ENCODE peak calls at places on chromosomes 1 and 21, in six cellular contexts. Z is activated naive CD4-positive, alpha-beta T cell treated with anti-CD3 and anti-CD28 coated beads, Interleukin-2, amount 10 ng/mL, durations not matched to agents 7 days and 5 days; N is activated T-helper 1 cell treated with anti-CD3 and anti-CD28 coated beads, Interleukin-12 subunit alpha, Interleukin-12 subunit beta, Interleukin-2, Interleukin-4 antibody, amounts not matched to agents 30 ng/mL and 10 ng/mL and 1 ng/mL, durations not matched to agents 14 hours and 24 hours and 36 hours; I is nucleus accumbens; X is iPS-NIHi11; D is H54. T is an unnamed sample.

GRCh38 chr1:98700228-98700627 is 38.7 kb downstream of the SNX7 start:
- DNase-seq in I (no peak), D (no peak), Z (no peak), X (no peak), N (no peak), T (no peak)

GRCh38 chr21:43942621-43943020 is 69.5 kb upstream of the TRAPPC10 start:
- DNase-seq in X (no peak), N (no peak), D (no peak), I (no peak), Z (no peak), T (no peak)

GRCh38 chr1:110948038-110948810 is 15.5 kb downstream of the LRIF1 start:
- DNase-seq in N (no peak), Z (no peak), X (no peak), I (no peak), D (peak), T (no peak)

GRCh38 chr1:59128784-59129227 is 168.1 kb upstream of the FGGY start:
- DNase-seq in D (no peak), Z (no peak), N (no peak), X (peak), I (no peak), T (no peak)

GRCh38 chr1:177983087-177983823 is 13.4 kb upstream of the SEC16B start:
- DNase-seq in D (no peak), Z (no peak), N (no peak), X (no peak), I (no peak), T (no peak)

GRCh38 chr1:36851087-36851486 is 183.2 kb downstream of the GRIK3 start:
- DNase-seq in Z (no peak), N (no peak), D (no peak), I (no peak), X (no peak), T (no peak)

GRCh38 chr21:45836694-45837670 is 144.6 kb upstream of the COL6A1 start:
- DNase-seq in D (no peak), I (no peak), Z (no peak), X (no peak), N (no peak), T (no peak)

GRCh38 chr1:147611021-147611426 is 59.3 kb downstream of the ACP6 start:
- DNase-seq in I (no peak), X (no peak), D (no peak), Z (no peak), N (no peak), T (no peak)

GRCh38 chr1:234111458-234112142 is 207.1 kb downstream of the SLC35F3 start:
- DNase-seq in Z (no peak), X (peak), I (peak), N (no peak), D (no peak), T (no peak)

GRCh38 chr1:15033264-15033663 is 120.3 kb upstream of the TMEM51 start:
- DNase-seq in N (no peak), I (no peak), X (no peak), D (no peak), Z (no peak), T (no peak)

GRCh38 chr1:28601696-28602095 is 9.6 kb downstream of the RAB42 start:
- DNase-seq in Z (no peak), X (no peak), I (no peak), N (no peak), D (peak), T (no peak)

GRCh38 chr1:205488074-205488723 is 16.3 kb upstream of the CDK18 start:
- DNase-seq in X (peak), I (peak), D (peak), Z (peak), N (peak), T (peak)

GRCh38 chr1:22452401-22452963 is 831 bp downstream of the ZBTB40 start:
- DNase-seq in X (no peak), N (peak), I (peak), D (no peak), Z (peak), T (peak)

GRCh38 chr1:167219646-167220536 is 795 bp upstream of the POU2F1 start:
- DNase-seq in N (peak), I (peak), D (peak), X (peak), Z (peak), T (peak)

GRCh38 chr1:232473319-232473718 is 156.6 kb downstream of the SIPA1L2 start:
- DNase-seq in X (peak), N (no peak), Z (no peak), I (no peak), D (peak), T (no peak)

GRCh38 chr21:36700295-36700960 is 1.5 kb downstream of the SIM2 start:
- DNase-seq in Z (no peak), I (no peak), N (no peak), D (no peak), X (no peak), T (no peak)

GRCh38 chr1:210302501-210302900 is 26.2 kb upstream of the HHAT start:
- DNase-seq in X (no peak), Z (no peak), I (peak), N (no peak), D (no peak), T (peak)

GRCh38 chr1:245953876-245954660 is 553.0 kb downstream of the SMYD3 start:
- DNase-seq in X (no peak), I (no peak), D (no peak), Z (peak), N (no peak), T (no peak)

GRCh38 chr1:17777818-17778217 is 22.7 kb downstream of the ACTL8 start:
- DNase-seq in D (no peak), X (no peak), Z (no peak), N (no peak), I (no peak), T (no peak)

GRCh38 chr1:67333603-67334002 is 25.9 kb downstream of the IL12RB2 start:
- DNase-seq in D (no peak), I (no peak), N (no peak), X (no peak), Z (no peak), T (no peak)

GRCh38 chr21:25578070-25578961 is 29.0 kb downstream of the MRPL39 start:
- DNase-seq in D (no peak), Z (no peak), X (no peak), I (no peak), N (no peak), T (no peak)

GRCh38 chr1:65339866-65340483 is 30.6 kb downstream of the DNAJC6 start:
- DNase-seq in I (no peak), Z (no peak), N (no peak), X (no peak), D (peak), T (no peak)

T was measured in hippocampal formation.